ENCODE peak calls at places on chromosome 2, in seven cellular contexts. J is A549, H is prostate gland, E is transverse colon, I is adrenal gland, O is heart left ventricle, U is ovary. M is an unnamed sample.

GRCh38 chr2:133642831-133643230 is 74.6 kb upstream of the NCKAP5 start:
- DNase-seq in J (no peak), H (no peak), E (no peak), I (no peak), O (no peak), U (no peak), M (no peak)

GRCh38 chr2:46909771-46910419 is 5.7 kb downstream of the MCFD2 start:
- DNase-seq in J (peak; percentile 85), H (no peak), E (peak; percentile 51), I (peak; percentile 80), O (peak; percentile 47), U (no peak), M (no peak)

GRCh38 chr2:43319541-43319940 is 93.1 kb upstream of the ZFP36L2 start:
- DNase-seq in J (no peak), H (no peak), E (no peak), I (no peak), O (no peak), U (no peak), M (no peak)

GRCh38 chr2:159256159-159256558 is 30.3 kb downstream of the WDSUB1 start:
- DNase-seq in J (no peak), H (no peak), E (no peak), I (no peak), O (no peak), U (no peak), M (no peak)

GRCh38 chr2:180507028-180507427 is 473.4 kb upstream of the UBE2E3 start:
- DNase-seq in J (no peak), H (no peak), E (no peak), I (no peak), O (no peak), U (no peak), M (no peak)

GRCh38 chr2:28974252-28974651 is 6.8 kb upstream of the TOGARAM2 start:
- DNase-seq in J (no peak), H (no peak), E (no peak), I (no peak), O (no peak), U (no peak), M (no peak)

GRCh38 chr2:235394278-235394828 is 99.5 kb upstream of the AGAP1 start:
- DNase-seq in J (peak; percentile 74), H (no peak), E (no peak), I (no peak), O (no peak), U (no peak), M (no peak)

GRCh38 chr2:55460562-55460961 is 40.9 kb upstream of the CCDC88A start:
- DNase-seq in J (no peak), H (no peak), E (no peak), I (no peak), O (no peak), U (no peak), M (no peak)

GRCh38 chr2:64945973-64946736 is 43.0 kb upstream of the SLC1A4 start:
- DNase-seq in J (no peak), H (no peak), E (peak; percentile 74), I (no peak), O (no peak), U (no peak), M (peak; percentile 36)

GRCh38 chr2:26581991-26582842 is 58.9 kb downstream of the CIB4 start:
- DNase-seq in J (no peak), H (no peak), E (no peak), I (no peak), O (no peak), U (no peak), M (no peak)

DNA sequence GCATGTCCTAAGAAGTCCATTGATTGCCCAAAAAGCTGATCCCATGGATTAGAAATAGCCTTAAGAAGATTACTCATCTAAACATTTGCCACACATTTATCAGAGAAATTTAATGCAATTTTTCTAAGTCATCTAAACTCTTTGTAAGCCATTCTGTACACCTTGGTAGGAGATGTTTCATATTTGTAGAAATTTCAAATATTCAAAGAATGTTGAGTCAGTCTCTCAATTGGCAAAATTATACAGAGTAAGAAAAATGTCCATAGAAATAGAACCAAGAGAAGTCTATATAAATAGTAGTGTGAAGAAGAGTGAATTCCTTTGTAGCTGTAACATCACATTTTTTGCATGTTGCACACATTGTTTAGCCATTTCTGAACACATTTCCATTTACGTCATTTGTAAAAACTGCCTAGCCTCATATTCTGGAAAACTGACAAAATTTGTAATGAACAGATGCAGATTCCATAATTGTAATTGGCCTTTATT is 128.6 kb downstream of the MSTN start:
- DNase-seq in J (peak; percentile 70), H (no peak), E (no peak), I (no peak), O (no peak), U (no peak), M (no peak)
- TF ChIP-seq CTCF in J (no peak), H (no peak), E (no peak), I (no peak), O (no peak), U (no peak), M (no peak)

GRCh38 chr2:221042926-221043325 is 529.2 kb downstream of the EPHA4 start:
- DNase-seq in J (no peak), H (no peak), E (no peak), I (no peak), O (no peak), U (no peak), M (no peak)
- H3K4me3 ChIP-seq in J (no peak overlapping the region), H (no peak overlapping the region), E (no peak overlapping the region), I (no peak overlapping the region), O (no peak overlapping the region), U (no peak overlapping the region), M (no peak overlapping the region)

DNA sequence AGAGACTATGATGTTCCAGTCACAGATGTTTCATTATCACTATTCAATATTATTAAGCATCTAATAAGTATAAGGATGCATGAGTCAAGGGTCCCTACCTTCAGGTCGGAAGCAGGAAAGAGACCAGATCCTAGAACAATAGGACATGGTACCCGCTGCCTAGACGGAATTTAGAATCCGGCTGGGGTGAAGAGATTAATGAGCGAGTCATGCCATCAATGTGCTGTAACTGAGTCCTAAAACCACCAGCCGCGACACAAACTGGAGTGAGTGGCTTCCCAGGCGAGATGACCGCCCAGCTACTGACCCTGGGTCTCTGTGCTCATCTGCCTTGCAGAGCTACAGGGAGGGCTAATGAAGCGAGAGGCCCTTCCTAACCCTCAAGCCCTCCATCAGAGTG is 73.6 kb downstream of the DNMT3A start:
- DNase-seq in J (no peak), H (no peak), E (no peak), I (no peak), O (no peak), U (no peak), M (no peak)
- TF ChIP-seq POLR2A in J (no peak), H (no peak), E (no peak), I (no peak), O (no peak), U (no peak), M (no peak)

GRCh38 chr2:5368263-5368662 is 323.9 kb upstream of the SOX11 start:
- DNase-seq in J (no peak), H (no peak), E (no peak), I (no peak), O (no peak), U (no peak), M (no peak)
- TF ChIP-seq CTCF in J (no peak), H (no peak), E (no peak), I (no peak), O (no peak), U (no peak), M (no peak)

GRCh38 chr2:20649586-20650375 is 1.1 kb downstream of the HS1BP3 start:
- DNase-seq in J (no peak), H (no peak), E (no peak), I (peak; percentile 71), O (peak; percentile 29), U (no peak), M (no peak)
- H3K4me3 ChIP-seq in J (peak overlapping the region; percentile 89), H (peak overlapping the region; percentile 94), E (peak overlapping the region; percentile 91), I (no peak overlapping the region), O (peak overlapping the region; percentile 82), U (peak overlapping the region; percentile 100), M (peak overlapping the region; percentile 65)

M was measured in lower leg skin.